ENCODE peak calls at places on chromosomes 5 and 9, in seven cellular contexts. One of them, this sample, is unnamed.

GRCh38 chr5:75716715-75717081 is 539 bp downstream of the POC5 start:
- DNase-seq in ELR: no peak
- DNase-seq in fibroblast of mammary gland: no peak
- DNase-seq in occipital lobe: no peak
- DNase-seq in cardiac muscle cell: no peak
- DNase-seq in NCI-H1105: no peak
- DNase-seq in neural progenitor cell: peak
- DNase-seq in this sample: no peak

GRCh38 chr9:89739531-89740315 is 134.9 kb downstream of the GADD45G start:
- DNase-seq in ELR: no peak
- DNase-seq in fibroblast of mammary gland: no peak
- DNase-seq in occipital lobe: no peak
- DNase-seq in cardiac muscle cell: no peak
- DNase-seq in NCI-H1105: no peak
- DNase-seq in neural progenitor cell: no peak
- DNase-seq in this sample: no peak

GRCh38 chr5:56530031-56530430 is 285.3 kb upstream of the MAP3K1 start:
- DNase-seq in ELR: no peak
- DNase-seq in fibroblast of mammary gland: no peak
- DNase-seq in occipital lobe: no peak
- DNase-seq in cardiac muscle cell: no peak
- DNase-seq in NCI-H1105: no peak
- DNase-seq in neural progenitor cell: no peak
- DNase-seq in this sample: no peak

GRCh38 chr9:125137200-125137599 is 6.1 kb downstream of the SCAI start:
- DNase-seq in ELR: peak
- DNase-seq in fibroblast of mammary gland: peak
- DNase-seq in occipital lobe: no peak
- DNase-seq in cardiac muscle cell: no peak
- DNase-seq in NCI-H1105: no peak
- DNase-seq in neural progenitor cell: no peak
- DNase-seq in this sample: peak

GRCh38 chr9:89247431-89248370 is 63.3 kb upstream of the CKS2 start:
- DNase-seq in ELR: peak
- DNase-seq in fibroblast of mammary gland: no peak
- DNase-seq in occipital lobe: no peak
- DNase-seq in cardiac muscle cell: no peak
- DNase-seq in NCI-H1105: no peak
- DNase-seq in neural progenitor cell: peak
- DNase-seq in this sample: no peak

GRCh38 chr9:114387678-114388431 is at the start of gene AKNA:
- DNase-seq in ELR: peak
- DNase-seq in fibroblast of mammary gland: peak
- DNase-seq in occipital lobe: peak
- DNase-seq in cardiac muscle cell: peak
- DNase-seq in NCI-H1105: no peak
- DNase-seq in neural progenitor cell: peak
- DNase-seq in this sample: peak

GRCh38 chr9:89635816-89636215 is 31.0 kb downstream of the GADD45G start:
- DNase-seq in ELR: no peak
- DNase-seq in fibroblast of mammary gland: no peak
- DNase-seq in occipital lobe: no peak
- DNase-seq in cardiac muscle cell: no peak
- DNase-seq in NCI-H1105: peak
- DNase-seq in neural progenitor cell: no peak
- DNase-seq in this sample: no peak

GRCh38 chr5:9009931-9010652 is 535.8 kb downstream of the SEMA5A start:
- DNase-seq in ELR: no peak
- DNase-seq in fibroblast of mammary gland: peak
- DNase-seq in occipital lobe: no peak
- DNase-seq in cardiac muscle cell: no peak
- DNase-seq in NCI-H1105: no peak
- DNase-seq in neural progenitor cell: no peak
- DNase-seq in this sample: peak

GRCh38 chr5:6734243-6734695 is 21.0 kb downstream of the TENT4A start:
- DNase-seq in ELR: no peak
- DNase-seq in fibroblast of mammary gland: no peak
- DNase-seq in occipital lobe: no peak
- DNase-seq in cardiac muscle cell: no peak
- DNase-seq in NCI-H1105: no peak
- DNase-seq in neural progenitor cell: no peak
- DNase-seq in this sample: peak